ENCODE peak calls at places on chromosomes 2 and 18, in nine cellular contexts. One of them, this sample, is unnamed.

GRCh38 chr18:56286775-56287174 is 351.6 kb downstream of the TXNL1 start:
- DNase-seq in transverse colon: no peak
- DNase-seq in ovary: no peak
- DNase-seq in esophagus squamous epithelium: no peak
- DNase-seq in thyroid gland: no peak
- DNase-seq in breast epithelium: no peak
- DNase-seq in NB4: no peak
- DNase-seq in HCT116: no peak
- DNase-seq in A549: no peak
- DNase-seq in this sample: no peak

GRCh38 chr2:200741468-200742202 is 70.1 kb upstream of the BZW1 start:
- DNase-seq in breast epithelium: no peak
- DNase-seq in NB4: no peak
- DNase-seq in A549: peak; percentile 21
- DNase-seq in ovary: no peak
- DNase-seq in transverse colon: peak; percentile 66
- DNase-seq in thyroid gland: peak; percentile 54
- DNase-seq in HCT116: no peak
- DNase-seq in esophagus squamous epithelium: no peak
- DNase-seq in this sample: no peak

GRCh38 chr18:23593720-23594119 is 7.4 kb upstream of the NPC1 start:
- DNase-seq in breast epithelium: no peak
- DNase-seq in transverse colon: no peak
- DNase-seq in esophagus squamous epithelium: no peak
- DNase-seq in thyroid gland: no peak
- DNase-seq in NB4: no peak
- DNase-seq in ovary: no peak
- DNase-seq in A549: peak; percentile 72
- DNase-seq in HCT116: no peak
- DNase-seq in this sample: no peak

GRCh38 chr2:171344182-171344581 is 89.6 kb downstream of the METTL8 start:
- DNase-seq in transverse colon: no peak
- DNase-seq in breast epithelium: no peak
- DNase-seq in A549: no peak
- DNase-seq in NB4: no peak
- DNase-seq in esophagus squamous epithelium: no peak
- DNase-seq in ovary: no peak
- DNase-seq in HCT116: no peak
- DNase-seq in thyroid gland: no peak
- DNase-seq in this sample: no peak

GRCh38 chr2:216829533-216829932 is 30.3 kb downstream of the TNP1 start:
- DNase-seq in HCT116: no peak
- DNase-seq in breast epithelium: peak; percentile 56
- DNase-seq in transverse colon: peak; percentile 55
- DNase-seq in NB4: no peak
- DNase-seq in thyroid gland: peak; percentile 93
- DNase-seq in ovary: peak; percentile 86
- DNase-seq in A549: no peak
- DNase-seq in esophagus squamous epithelium: no peak
- DNase-seq in this sample: peak; percentile 26

GRCh38 chr2:126175222-126175621 is 480.7 kb upstream of the GYPC start:
- DNase-seq in thyroid gland: no peak
- DNase-seq in NB4: no peak
- DNase-seq in A549: no peak
- DNase-seq in HCT116: no peak
- DNase-seq in esophagus squamous epithelium: no peak
- DNase-seq in ovary: no peak
- DNase-seq in transverse colon: no peak
- DNase-seq in breast epithelium: no peak
- DNase-seq in this sample: no peak

GRCh38 chr2:217105733-217106649 is 246.1 kb upstream of the TNP1 start:
- DNase-seq in esophagus squamous epithelium: no peak
- DNase-seq in transverse colon: no peak
- DNase-seq in ovary: no peak
- DNase-seq in NB4: no peak
- DNase-seq in HCT116: peak; percentile 80
- DNase-seq in thyroid gland: no peak
- DNase-seq in breast epithelium: no peak
- DNase-seq in A549: peak; percentile 86
- DNase-seq in this sample: peak; percentile 61

GRCh38 chr2:56239437-56239836 is 55.6 kb downstream of the CCDC85A start:
- DNase-seq in transverse colon: no peak
- DNase-seq in esophagus squamous epithelium: no peak
- DNase-seq in breast epithelium: no peak
- DNase-seq in HCT116: no peak
- DNase-seq in ovary: no peak
- DNase-seq in A549: no peak
- DNase-seq in NB4: no peak
- DNase-seq in thyroid gland: no peak
- DNase-seq in this sample: no peak

GRCh38 chr2:23684540-23685176 is 242.3 kb downstream of the ATAD2B start:
- DNase-seq in HCT116: no peak
- DNase-seq in breast epithelium: no peak
- DNase-seq in NB4: no peak
- DNase-seq in thyroid gland: peak; percentile 48
- DNase-seq in A549: no peak
- DNase-seq in ovary: no peak
- DNase-seq in esophagus squamous epithelium: no peak
- DNase-seq in transverse colon: no peak
- DNase-seq in this sample: no peak

DNA sequence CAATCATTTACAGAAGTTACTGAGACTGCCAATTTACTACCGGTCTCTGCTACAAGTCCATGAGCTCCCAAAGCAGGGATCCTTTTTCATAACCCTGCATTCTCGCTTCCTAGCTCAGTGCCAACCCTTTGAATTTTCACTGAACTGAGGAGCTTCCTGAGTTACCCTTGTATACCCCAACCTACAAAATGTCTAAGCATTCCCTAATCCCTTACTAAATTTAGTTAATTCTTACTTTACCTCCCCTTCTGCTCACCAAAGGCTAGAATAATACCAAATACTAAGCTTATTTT is 9.6 kb downstream of the MAT2A start:
- DNase-seq in A549: no peak
- DNase-seq in thyroid gland: no peak
- DNase-seq in esophagus squamous epithelium: no peak
- DNase-seq in HCT116: no peak
- DNase-seq in breast epithelium: no peak
- DNase-seq in transverse colon: no peak
- DNase-seq in NB4: peak; percentile 28
- DNase-seq in ovary: no peak
- DNase-seq in this sample: no peak
- TF ChIP-seq POLR2A in A549: no peak
- TF ChIP-seq POLR2A in thyroid gland: no peak
- TF ChIP-seq POLR2A in esophagus squamous epithelium: no peak
- TF ChIP-seq POLR2A in HCT116: no peak
- TF ChIP-seq POLR2A in breast epithelium: no peak
- TF ChIP-seq POLR2A in transverse colon: no peak
- TF ChIP-seq POLR2A in NB4: no peak
- TF ChIP-seq POLR2A in ovary: no peak
- TF ChIP-seq POLR2A in this sample: peak; percentile 4

GRCh38 chr2:231172020-231172419 is 26.4 kb upstream of the ARMC9 start:
- DNase-seq in thyroid gland: no peak
- DNase-seq in breast epithelium: no peak
- DNase-seq in transverse colon: no peak
- DNase-seq in ovary: no peak
- DNase-seq in HCT116: no peak
- DNase-seq in esophagus squamous epithelium: no peak
- DNase-seq in A549: no peak
- DNase-seq in NB4: no peak
- DNase-seq in this sample: no peak

GRCh38 chr2:231177156-231178007 is 21.0 kb upstream of the ARMC9 start:
- DNase-seq in esophagus squamous epithelium: no peak
- DNase-seq in HCT116: no peak
- DNase-seq in thyroid gland: no peak
- DNase-seq in NB4: peak; percentile 46
- DNase-seq in A549: no peak
- DNase-seq in ovary: no peak
- DNase-seq in breast epithelium: no peak
- DNase-seq in transverse colon: no peak
- DNase-seq in this sample: no peak

GRCh38 chr2:231174211-231174651 is 24.2 kb upstream of the ARMC9 start:
- DNase-seq in breast epithelium: no peak
- DNase-seq in ovary: no peak
- DNase-seq in transverse colon: no peak
- DNase-seq in esophagus squamous epithelium: no peak
- DNase-seq in thyroid gland: no peak
- DNase-seq in HCT116: no peak
- DNase-seq in A549: no peak
- DNase-seq in NB4: no peak
- DNase-seq in this sample: no peak

GRCh38 chr2:231181848-231182247 is 16.6 kb upstream of the ARMC9 start:
- DNase-seq in thyroid gland: peak; percentile 47
- DNase-seq in esophagus squamous epithelium: no peak
- DNase-seq in breast epithelium: no peak
- DNase-seq in transverse colon: peak; percentile 46
- DNase-seq in HCT116: no peak
- DNase-seq in NB4: peak; percentile 95
- DNase-seq in A549: peak; percentile 66
- DNase-seq in ovary: no peak
- DNase-seq in this sample: no peak

GRCh38 chr2:231176061-231176460 is 22.4 kb upstream of the ARMC9 start:
- DNase-seq in thyroid gland: no peak
- DNase-seq in HCT116: no peak
- DNase-seq in transverse colon: no peak
- DNase-seq in ovary: no peak
- DNase-seq in A549: no peak
- DNase-seq in esophagus squamous epithelium: no peak
- DNase-seq in NB4: no peak
- DNase-seq in breast epithelium: no peak
- DNase-seq in this sample: no peak
- TF ChIP-seq POLR2A in thyroid gland: no peak
- TF ChIP-seq POLR2A in HCT116: no peak
- TF ChIP-seq POLR2A in transverse colon: no peak
- TF ChIP-seq POLR2A in ovary: no peak
- TF ChIP-seq POLR2A in A549: no peak
- TF ChIP-seq POLR2A in esophagus squamous epithelium: no peak
- TF ChIP-seq POLR2A in NB4: no peak
- TF ChIP-seq POLR2A in breast epithelium: no peak
- TF ChIP-seq POLR2A in this sample: no peak

DNA sequence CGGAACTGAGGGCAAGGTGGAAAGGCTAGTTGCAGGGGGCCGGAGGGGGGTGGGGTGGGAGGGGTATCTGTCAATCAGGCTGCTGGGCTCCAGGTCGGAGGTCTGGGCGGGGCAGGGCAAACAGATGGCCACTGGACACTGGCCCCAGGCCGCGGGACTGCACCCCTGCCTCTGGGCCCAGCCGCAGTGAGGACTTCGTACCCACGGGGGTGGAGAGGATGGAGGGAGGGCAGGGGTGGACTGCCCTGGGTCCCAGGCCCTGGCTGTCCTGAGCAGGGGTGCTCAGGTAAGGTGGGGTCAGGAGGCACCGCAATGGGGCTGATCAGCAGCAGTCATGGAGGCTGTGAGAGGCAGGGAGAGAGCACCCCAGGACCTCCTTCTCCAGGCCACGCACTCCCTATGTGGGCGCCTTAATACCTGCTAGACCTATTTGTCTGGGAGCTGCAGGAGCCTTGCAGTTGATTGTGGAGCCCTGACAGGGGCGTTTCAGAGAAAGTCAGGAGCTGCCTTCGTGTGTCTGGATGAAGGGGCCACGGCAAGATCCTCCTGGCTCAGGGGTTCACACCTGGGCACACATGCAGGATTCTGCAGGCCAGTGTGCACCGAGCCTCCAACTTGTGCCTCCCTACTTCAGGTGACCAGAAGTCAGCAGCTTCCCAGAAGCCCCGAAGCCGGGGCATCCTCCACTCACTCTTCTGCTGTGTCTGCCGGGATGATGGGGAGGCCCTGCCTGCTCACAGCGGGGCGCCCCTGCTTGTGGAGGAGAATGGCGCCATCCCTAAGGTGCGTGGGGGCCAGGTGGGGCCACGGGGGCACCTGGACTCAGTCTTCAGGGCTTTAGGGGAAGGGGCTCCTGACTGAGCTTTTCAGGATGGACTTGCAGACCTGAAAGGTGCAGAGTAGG is 1.5 kb downstream of the CTDSP1 start:
- DNase-seq in transverse colon: peak; percentile 66
- DNase-seq in A549: no peak
- DNase-seq in NB4: peak; percentile 36
- DNase-seq in thyroid gland: peak; percentile 38
- DNase-seq in esophagus squamous epithelium: no peak
- DNase-seq in breast epithelium: no peak
- DNase-seq in ovary: no peak
- DNase-seq in HCT116: no peak
- DNase-seq in this sample: peak; percentile 43
- TF ChIP-seq POLR2A in transverse colon: no peak
- TF ChIP-seq POLR2A in A549: no peak
- TF ChIP-seq POLR2A in NB4: no peak
- TF ChIP-seq POLR2A in thyroid gland: no peak
- TF ChIP-seq POLR2A in esophagus squamous epithelium: no peak
- TF ChIP-seq POLR2A in breast epithelium: no peak
- TF ChIP-seq POLR2A in ovary: no peak
- TF ChIP-seq POLR2A in HCT116: no peak
- TF ChIP-seq POLR2A in this sample: peak; percentile 17

GRCh38 chr2:8380573-8380972 is 301.3 kb upstream of the ID2 start:
- DNase-seq in HCT116: no peak
- DNase-seq in esophagus squamous epithelium: no peak
- DNase-seq in ovary: no peak
- DNase-seq in thyroid gland: no peak
- DNase-seq in transverse colon: no peak
- DNase-seq in breast epithelium: no peak
- DNase-seq in A549: no peak
- DNase-seq in NB4: no peak
- DNase-seq in this sample: no peak
- TF ChIP-seq POLR2A in HCT116: no peak
- TF ChIP-seq POLR2A in esophagus squamous epithelium: no peak
- TF ChIP-seq POLR2A in ovary: no peak
- TF ChIP-seq POLR2A in thyroid gland: no peak
- TF ChIP-seq POLR2A in transverse colon: no peak
- TF ChIP-seq POLR2A in breast epithelium: no peak
- TF ChIP-seq POLR2A in A549: no peak
- TF ChIP-seq POLR2A in NB4: no peak
- TF ChIP-seq POLR2A in this sample: no peak

GRCh38 chr2:191462370-191462769 is 215.6 kb upstream of the NABP1 start:
- DNase-seq in ovary: no peak
- DNase-seq in A549: no peak
- DNase-seq in HCT116: no peak
- DNase-seq in thyroid gland: no peak
- DNase-seq in esophagus squamous epithelium: no peak
- DNase-seq in transverse colon: peak; percentile 12
- DNase-seq in breast epithelium: no peak
- DNase-seq in NB4: no peak
- DNase-seq in this sample: no peak
- TF ChIP-seq POLR2A in ovary: no peak
- TF ChIP-seq POLR2A in A549: no peak
- TF ChIP-seq POLR2A in HCT116: no peak
- TF ChIP-seq POLR2A in thyroid gland: no peak
- TF ChIP-seq POLR2A in esophagus squamous epithelium: no peak
- TF ChIP-seq POLR2A in transverse colon: no peak
- TF ChIP-seq POLR2A in breast epithelium: no peak
- TF ChIP-seq POLR2A in NB4: no peak
- TF ChIP-seq POLR2A in this sample: no peak

GRCh38 chr2:120477831-120478481 is 132.0 kb downstream of the INHBB start:
- DNase-seq in HCT116: no peak
- DNase-seq in breast epithelium: no peak
- DNase-seq in transverse colon: no peak
- DNase-seq in thyroid gland: no peak
- DNase-seq in ovary: no peak
- DNase-seq in esophagus squamous epithelium: no peak
- DNase-seq in A549: no peak
- DNase-seq in NB4: no peak
- DNase-seq in this sample: no peak
- TF ChIP-seq POLR2A in HCT116: no peak
- TF ChIP-seq POLR2A in breast epithelium: no peak
- TF ChIP-seq POLR2A in transverse colon: no peak
- TF ChIP-seq POLR2A in thyroid gland: no peak
- TF ChIP-seq POLR2A in ovary: no peak
- TF ChIP-seq POLR2A in esophagus squamous epithelium: no peak
- TF ChIP-seq POLR2A in A549: no peak
- TF ChIP-seq POLR2A in NB4: no peak
- TF ChIP-seq POLR2A in this sample: no peak